ENCODE peak calls at places on chromosome 7, in five cellular contexts. X is stimulated activated CD8-positive, alpha-beta memory T cell treated with anti-CD3 and anti-CD28 coated beads, Interleukin-15, amount 100 ng/mL, for 1 hour; M is activated gamma-delta T cell treated with anti-CD3 and anti-CD28 coated beads, Interleukin-2, amount 50 U/mL, for 16 hours; U is heart right ventricle; A is AG10803. G is an unnamed sample.

GRCh38 chr7:114921636-114922150 is at the start of gene MDFIC:
- DNase-seq in X (peak; percentile 10), M (no peak), U (peak; percentile 54), A (no peak), G (no peak)

GRCh38 chr7:92461027-92462003 is 14.0 kb downstream of the GATAD1 start:
- DNase-seq in X (no peak), M (no peak), U (peak; percentile 5), A (peak; percentile 31), G (peak; percentile 2)

GRCh38 chr7:106681815-106682495 is 21.0 kb upstream of the CCDC71L start:
- DNase-seq in X (no peak), M (no peak), U (no peak), A (peak; percentile 76), G (peak; percentile 82)

GRCh38 chr7:107980171-107980570 is 22.8 kb downstream of the LAMB1 start:
- DNase-seq in X (no peak), M (no peak), U (no peak), A (no peak), G (no peak)

GRCh38 chr7:110224643-110225042 is 866.3 kb upstream of the LRRN3 start:
- DNase-seq in X (no peak), M (no peak), U (no peak), A (no peak), G (peak; percentile 4)

GRCh38 chr7:44489955-44490350 is 505 bp downstream of the NUDCD3 start:
- DNase-seq in X (no peak), M (peak; percentile 7), U (no peak), A (peak; percentile 32), G (peak; percentile 18)

GRCh38 chr7:116683786-116684185 is 11.8 kb downstream of the MET start:
- DNase-seq in X (no peak), M (no peak), U (no peak), A (no peak), G (no peak)

GRCh38 chr7:35725280-35725680 is 30.3 kb upstream of the HERPUD2 start:
- DNase-seq in X (peak; percentile 14), M (peak; percentile 51), U (no peak), A (no peak), G (no peak)

GRCh38 chr7:102132209-102132752 is 154.4 kb upstream of the SH2B2 start:
- DNase-seq in X (no peak), M (no peak), U (no peak), A (no peak), G (no peak)

GRCh38 chr7:101891936-101892640 is 74.7 kb downstream of the CUX1 start:
- DNase-seq in X (no peak), M (no peak), U (no peak), A (peak; percentile 60), G (no peak)

GRCh38 chr7:27149817-27150567 is 2.4 kb downstream of the HOXA3 start:
- DNase-seq in X (no peak), M (no peak), U (no peak), A (no peak), G (no peak)

GRCh38 chr7:115297651-115298050 is 375.8 kb downstream of the MDFIC start:
- DNase-seq in X (no peak), M (no peak), U (no peak), A (peak; percentile 82), G (peak; percentile 83)

G was measured in astrocyte.